ENCODE peak calls at places on chromosomes 16 and 17, in nine cellular contexts. A is suprapubic skin, H is RWPE1, R is IMR-90, C is brain microvascular endothelial cell, E is cardiac muscle cell, O is stomach, Q is kidney, S is neural crest cell. D is an unnamed sample.

GRCh38 chr17:6708357-6708961 is 4.7 kb downstream of the SLC13A5 start:
- DNase-seq in E (no peak), H (no peak), C (no peak), S (no peak), Q (no peak), O (peak), R (no peak), A (no peak), D (no peak)

GRCh38 chr17:75795820-75796607 is 11.4 kb downstream of the UNK start:
- DNase-seq in C (no peak), R (no peak), S (no peak), H (no peak), A (no peak), O (no peak), Q (no peak), E (no peak), D (no peak)

GRCh38 chr16:68636818-68637217 is 8.3 kb upstream of the CDH3 start:
- DNase-seq in A (no peak), C (no peak), H (peak), E (no peak), Q (no peak), R (no peak), S (no peak), O (no peak), D (no peak)

GRCh38 chr17:40479754-40480480 is 21.5 kb downstream of the TNS4 start:
- DNase-seq in C (no peak), E (no peak), S (no peak), A (no peak), O (no peak), R (no peak), Q (no peak), H (no peak), D (no peak)

GRCh38 chr16:22671301-22672076 is 142.5 kb upstream of the HS3ST2 start:
- DNase-seq in H (no peak), Q (no peak), S (no peak), R (peak), E (no peak), C (no peak), O (no peak), A (no peak), D (no peak)

GRCh38 chr17:50170662-50171370 is 5.0 kb downstream of the SGCA start:
- DNase-seq in H (no peak), R (no peak), Q (peak), A (no peak), O (no peak), C (no peak), S (no peak), E (no peak), D (no peak)

GRCh38 chr17:67443931-67444597 is 67.0 kb downstream of the PITPNC1 start:
- DNase-seq in R (peak), Q (no peak), H (no peak), O (no peak), C (no peak), E (no peak), S (no peak), A (no peak), D (no peak)

GRCh38 chr16:68231384-68232136 is 4.4 kb downstream of the ESRP2 start:
- DNase-seq in C (no peak), R (no peak), S (no peak), H (no peak), A (no peak), E (no peak), Q (peak), O (no peak), D (no peak)

GRCh38 chr17:79630120-79630519 is 19.3 kb upstream of the RBFOX3 start:
- DNase-seq in Q (no peak), H (no peak), A (peak), S (no peak), C (no peak), E (no peak), R (no peak), O (peak), D (no peak)

GRCh38 chr17:67053438-67054000 is 9.2 kb downstream of the CACNG1 start:
- DNase-seq in A (no peak), E (no peak), R (no peak), S (no peak), Q (no peak), C (no peak), O (no peak), H (no peak), D (no peak)

GRCh38 chr16:53848277-53848942 is 144.5 kb downstream of the FTO start:
- DNase-seq in H (no peak), A (no peak), E (no peak), S (no peak), R (no peak), C (no peak), Q (no peak), O (no peak), D (no peak)

GRCh38 chr17:39921323-39921722 is 2.9 kb upstream of the GSDMB start:
- DNase-seq in A (no peak), E (no peak), O (no peak), H (no peak), Q (peak), R (no peak), S (no peak), C (no peak), D (no peak)

GRCh38 chr17:63842173-63842539 is 329 bp downstream of the SMARCD2 start:
- DNase-seq in R (no peak), A (peak), H (no peak), C (no peak), E (no peak), O (peak), Q (peak), S (peak), D (peak)

GRCh38 chr17:50443492-50444051 is 17.6 kb downstream of the ACSF2 start:
- DNase-seq in H (no peak), S (no peak), A (no peak), R (peak), Q (no peak), E (peak), C (no peak), O (no peak), D (no peak)

DNA sequence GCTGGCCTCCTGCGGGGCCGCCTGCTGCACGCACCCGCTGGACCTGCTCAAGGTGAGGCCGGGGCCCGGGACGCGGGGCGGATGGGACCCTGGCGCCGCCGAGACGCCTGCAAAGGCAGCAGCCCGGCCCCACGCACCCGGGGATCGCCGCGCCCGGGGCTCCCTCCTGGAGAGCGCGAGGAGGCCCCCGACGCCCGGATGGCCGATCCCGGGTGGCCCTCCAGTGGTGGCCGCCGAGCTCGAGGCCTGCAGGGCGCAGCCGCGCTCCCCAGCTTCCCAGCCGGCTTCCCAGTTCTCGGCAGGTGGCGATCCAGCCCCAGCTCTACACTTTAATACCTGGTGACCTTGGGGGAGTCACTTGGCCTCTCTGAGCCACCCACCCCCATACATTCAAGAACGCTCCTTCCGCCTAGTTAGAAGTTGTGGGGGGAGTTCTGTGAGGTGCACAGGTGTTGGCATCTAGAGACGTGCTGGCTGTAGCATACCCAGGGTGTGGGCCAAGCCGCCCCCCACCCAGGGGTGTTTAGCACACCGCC is 452 bp downstream of the SLC25A10 start:
- DNase-seq in R (no peak), A (no peak), C (no peak), E (peak), O (peak), S (peak), Q (no peak), H (no peak), D (no peak)
- TF ChIP-seq CTCF in R (peak), A (no peak), C (peak), E (no peak), O (no peak), S (peak), Q (no peak), H (peak), D (no peak)

GRCh38 chr17:45648642-45649041 is 135.5 kb upstream of the CRHR1 start:
- DNase-seq in Q (no peak), O (no peak), A (no peak), H (no peak), S (no peak), C (no peak), E (no peak), R (no peak), D (no peak)
- TF ChIP-seq CTCF in Q (no peak), O (no peak), A (no peak), H (no peak), S (peak), C (peak), E (no peak), R (no peak), D (no peak)

GRCh38 chr16:720507-720989 is 398 bp upstream of the ANTKMT start:
- DNase-seq in S (peak), E (peak), O (no peak), R (peak), H (no peak), A (no peak), C (peak), Q (no peak), D (no peak)
- TF ChIP-seq CTCF in S (no peak), E (peak), O (no peak), R (peak), H (peak), A (no peak), C (peak), Q (no peak), D (no peak)

DNA sequence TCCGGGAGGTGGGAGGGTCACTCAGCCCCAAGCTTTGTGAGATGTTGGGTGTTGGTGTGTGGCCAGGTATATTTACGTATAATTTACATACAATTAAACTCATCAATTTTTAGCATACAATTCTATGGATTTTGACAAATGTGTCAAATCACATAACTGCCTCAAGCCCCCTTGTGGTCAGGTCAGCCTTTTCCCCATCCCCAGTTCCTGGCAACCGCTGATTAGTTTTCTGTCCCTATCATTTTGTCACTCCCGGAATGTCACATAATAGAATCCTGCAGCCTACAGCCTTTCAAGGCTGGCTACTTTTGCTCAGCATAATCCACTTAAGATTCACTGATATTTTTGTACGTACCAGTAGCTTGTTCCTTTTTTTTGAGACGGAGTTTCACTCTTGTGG is 19.4 kb upstream of the RAI1 start:
- DNase-seq in Q (peak), E (peak), A (no peak), S (no peak), H (no peak), C (no peak), R (no peak), O (no peak), D (no peak)
- TF ChIP-seq CTCF in Q (no peak), E (no peak), A (no peak), S (peak), H (no peak), C (peak), R (no peak), O (no peak), D (no peak)

GRCh38 chr17:57833597-57833939 is 16.3 kb downstream of the MRPS23 start:
- DNase-seq in Q (no peak), C (no peak), S (no peak), A (no peak), E (no peak), R (no peak), O (no peak), H (no peak), D (no peak)

GRCh38 chr17:57832711-57833596 is 16.9 kb downstream of the MRPS23 start:
- DNase-seq in O (peak), S (peak), E (peak), Q (no peak), H (peak), R (peak), C (peak), A (no peak), D (peak)

GRCh38 chr17:57835333-57835900 is 14.4 kb downstream of the MRPS23 start:
- DNase-seq in O (no peak), E (no peak), A (no peak), Q (no peak), S (no peak), C (no peak), R (no peak), H (no peak), D (no peak)

GRCh38 chr17:57832299-57832698 is 17.5 kb downstream of the MRPS23 start:
- DNase-seq in E (no peak), C (no peak), S (no peak), Q (no peak), R (no peak), H (no peak), A (no peak), O (no peak), D (no peak)

GRCh38 chr17:57834146-57834741 is 15.6 kb downstream of the MRPS23 start:
- DNase-seq in O (peak), H (peak), C (no peak), A (no peak), Q (peak), S (no peak), R (no peak), E (no peak), D (no peak)
- TF ChIP-seq CTCF in O (no peak), H (no peak), C (peak), A (no peak), Q (peak), S (no peak), R (no peak), E (no peak), D (no peak)